ENCODE peak calls at places on chromosomes 5 and 9, in five cellular contexts. T, D, C, A and P are unnamed samples. For H3K9me3, the result is how much of the 10 kb centered on the place peaks cover.

GRCh38 chr9:121743441-121744001 is 92.1 kb downstream of the DAB2IP start:
- DNase-seq in T (peak), D (no peak), C (peak), A (peak), P (no peak)

GRCh38 chr5:73938280-73938937 is 312.4 kb downstream of the ARHGEF28 start:
- DNase-seq in C (no peak), T (no peak), D (no peak), A (no peak), P (no peak)

GRCh38 chr5:104267282-104268015 is 704.9 kb upstream of the NUDT12 start:
- DNase-seq in C (no peak), A (no peak), T (no peak), D (no peak), P (no peak)

GRCh38 chr5:164475339-164475977 is 970.0 kb downstream of the MAT2B start:
- DNase-seq in C (no peak), T (peak), D (no peak), A (no peak), P (no peak)

GRCh38 chr9:123929177-123929869 is 603 bp downstream of the DENND1A start:
- DNase-seq in D (no peak), T (peak), A (peak), C (peak), P (no peak)

GRCh38 chr5:20476016-20476415 is 488.0 kb upstream of the CDH18 start:
- DNase-seq in A (no peak), D (no peak), T (no peak), C (no peak), P (no peak)

GRCh38 chr9:21770877-21771560 is 31.4 kb upstream of the MTAP start:
- DNase-seq in C (no peak), A (no peak), D (no peak), T (peak), P (no peak)

GRCh38 chr5:140324834-140325195 is 21.6 kb downstream of the HBEGF start:
- DNase-seq in D (no peak), C (peak), T (no peak), A (no peak), P (no peak)

DNA sequence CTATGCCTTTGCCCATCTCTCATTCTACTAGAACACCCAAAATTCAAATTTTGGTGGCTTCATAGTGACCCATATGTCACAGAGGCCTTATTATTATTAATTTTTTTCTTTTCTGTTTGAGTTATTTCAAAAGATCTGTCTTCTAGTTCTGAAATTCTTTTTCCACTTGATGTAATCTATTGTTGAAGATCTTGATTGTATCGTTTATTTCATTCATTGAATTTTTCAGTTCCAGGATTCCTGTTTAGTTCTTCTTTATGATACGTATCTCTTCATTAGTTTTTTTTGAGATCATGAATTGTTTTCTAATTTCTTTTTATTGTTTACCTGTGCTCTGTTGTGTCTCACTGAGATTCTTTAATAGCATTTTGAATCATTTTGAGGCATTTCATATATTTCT is 24.6 kb upstream of the APBA1 start:
- DNase-seq in D (no peak), A (no peak), C (no peak), T (no peak), P (no peak)
- H3K9me3 ChIP-seq in D (under half), A (under half), C (under half), T (under half), P (under half)

DNA sequence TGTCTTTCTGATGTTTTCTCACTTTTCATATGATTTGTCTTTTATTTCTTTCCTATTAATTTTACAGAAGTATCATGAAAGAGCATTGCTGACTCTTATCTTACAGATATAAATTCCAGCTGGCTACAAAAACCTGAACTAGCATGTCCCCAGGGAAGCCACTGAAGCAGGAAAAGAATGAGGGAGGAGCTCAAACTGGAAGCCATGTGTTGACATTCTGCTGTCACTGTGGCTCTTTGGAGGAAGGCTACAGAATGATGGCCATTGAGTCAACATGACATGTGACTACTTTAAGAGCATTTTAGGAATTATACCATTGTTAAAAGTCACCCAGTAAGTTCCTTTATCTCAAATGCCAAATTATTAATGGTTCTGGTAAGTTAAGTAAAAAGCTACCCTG is 638.3 kb upstream of the DMAC1 start:
- DNase-seq in T (no peak), C (no peak), D (no peak), A (no peak), P (no peak)
- H3K9me3 ChIP-seq in T (under half), C (under half), D (under half), A (under half), P (under half)

GRCh38 chr9:92850898-92851297 is 26.9 kb downstream of the ZNF484 start:
- DNase-seq in T (no peak), A (no peak), D (no peak), C (no peak), P (no peak)

GRCh38 chr9:92846662-92847145 is 31.1 kb downstream of the ZNF484 start:
- DNase-seq in A (no peak), T (no peak), C (no peak), D (no peak), P (no peak)
- H3K9me3 ChIP-seq in A (half or more), T (half or more), C (half or more), D (half or more), P (under half)

GRCh38 chr5:3060283-3060682 is 308.8 kb upstream of the IRX2 start:
- DNase-seq in C (no peak), D (no peak), T (no peak), A (no peak), P (no peak)

GRCh38 chr5:3058930-3059329 is 307.5 kb upstream of the IRX2 start:
- DNase-seq in A (no peak), T (no peak), D (no peak), C (no peak), P (no peak)

GRCh38 chr5:3056901-3057300 is 305.4 kb upstream of the IRX2 start:
- DNase-seq in C (no peak), T (no peak), D (no peak), A (no peak), P (no peak)

DNA sequence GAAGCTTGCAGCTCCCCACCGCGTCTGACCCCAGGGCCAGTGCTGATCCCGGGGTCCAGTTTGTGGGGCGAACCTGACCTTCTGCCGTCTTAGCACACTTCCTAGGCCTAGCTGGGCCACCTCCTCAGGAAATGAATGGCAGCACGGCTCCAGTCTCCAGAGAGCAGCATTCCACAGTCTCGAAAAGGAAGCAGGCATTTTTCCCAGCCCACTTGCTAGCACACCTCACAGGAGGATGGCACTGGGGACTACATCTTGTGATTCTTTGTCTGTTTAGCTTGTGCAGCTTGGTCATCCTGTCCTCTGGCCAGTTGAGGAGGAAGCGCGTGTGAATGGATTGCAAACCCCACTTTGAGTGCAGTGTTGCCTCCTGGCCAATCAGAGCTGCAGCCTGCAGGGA is 308.0 kb upstream of the IRX2 start:
- DNase-seq in A (no peak), T (no peak), D (no peak), C (no peak), P (no peak)
- H3K9me3 ChIP-seq in A (under half), T (under half), D (under half), C (under half), P (under half)

GRCh38 chr5:9058666-9059065 is 487.2 kb downstream of the SEMA5A start:
- DNase-seq in A (no peak), C (no peak), T (no peak), D (no peak), P (no peak)
- H3K9me3 ChIP-seq in A (under half), C (under half), T (under half), D (under half), P (under half)

DNA sequence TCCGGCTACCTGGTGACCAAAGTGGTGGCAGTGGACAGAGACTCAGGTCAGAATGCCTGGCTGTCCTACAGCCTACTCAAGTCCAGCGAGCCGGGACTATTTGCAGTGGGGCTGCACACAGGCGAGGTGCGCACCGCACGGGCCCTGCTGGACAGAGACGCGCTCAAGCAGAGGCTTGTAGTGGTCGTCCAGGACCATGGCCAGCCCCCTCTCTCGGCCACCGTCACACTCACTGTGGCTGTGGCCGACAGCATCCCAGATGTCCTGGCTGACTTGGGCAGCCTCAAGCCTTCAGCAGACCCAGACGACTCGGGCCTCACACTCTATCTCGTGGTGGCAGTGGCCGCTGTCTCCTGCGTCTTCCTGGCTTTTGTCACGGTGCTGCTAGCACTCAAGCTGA is 2.1 kb downstream of the PCDHGA4 start:
- DNase-seq in A (no peak), T (no peak), C (no peak), D (no peak), P (no peak)
- H3K9me3 ChIP-seq in A (half or more), T (under half), C (half or more), D (under half), P (under half)

GRCh38 chr5:179079165-179079987 is 19.2 kb downstream of the ZNF354C start:
- DNase-seq in T (no peak), D (no peak), C (no peak), A (no peak), P (no peak)
- H3K9me3 ChIP-seq in T (half or more), D (half or more), C (half or more), A (half or more), P (under half)

DNA sequence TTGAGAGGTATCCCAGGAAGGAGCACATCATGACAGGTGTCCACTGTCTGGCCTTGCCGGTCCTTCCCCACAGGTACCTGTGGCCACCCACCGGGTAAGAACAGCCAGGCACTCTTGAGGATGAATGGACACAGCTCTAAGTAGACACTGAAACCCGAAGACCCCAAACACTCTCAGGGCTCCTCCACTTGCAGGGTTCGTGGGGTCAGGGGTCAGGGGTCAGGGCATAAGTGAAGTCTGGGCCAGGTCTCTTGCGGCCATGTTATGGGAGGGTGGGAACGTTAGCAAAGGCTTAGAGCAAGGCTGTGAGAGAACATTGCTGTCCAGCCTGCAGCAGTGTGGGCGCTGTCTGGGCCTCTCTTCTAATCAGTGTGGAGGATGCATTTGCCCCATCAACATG is 40.0 kb downstream of the MAPK9 start:
- DNase-seq in A (no peak), C (no peak), T (no peak), D (no peak), P (no peak)
- H3K9me3 ChIP-seq in A (half or more), C (half or more), T (under half), D (half or more), P (under half)

DNA sequence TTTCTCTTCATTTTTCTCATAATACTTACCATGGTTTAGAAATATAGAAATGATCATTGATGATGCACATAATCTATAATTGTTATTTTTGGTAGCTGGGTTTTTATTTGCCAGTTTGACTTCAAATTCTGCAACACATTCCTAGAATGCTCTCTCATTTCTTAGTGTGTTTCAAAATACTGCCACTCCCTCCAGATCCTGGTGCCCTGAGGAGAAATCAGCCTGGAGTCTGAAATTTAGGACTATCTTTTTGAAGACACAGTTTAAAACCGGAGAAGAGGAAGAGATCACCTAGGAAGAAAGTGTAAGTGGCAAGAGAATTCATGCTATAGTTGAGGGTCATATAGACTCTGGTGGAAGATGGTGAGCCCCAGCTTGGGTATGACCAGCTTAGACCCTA is 57.5 kb downstream of the TAF11L14 start:
- DNase-seq in C (no peak), A (no peak), T (no peak), D (no peak), P (no peak)
- H3K9me3 ChIP-seq in C (under half), A (under half), T (under half), D (under half), P (under half)

DNA sequence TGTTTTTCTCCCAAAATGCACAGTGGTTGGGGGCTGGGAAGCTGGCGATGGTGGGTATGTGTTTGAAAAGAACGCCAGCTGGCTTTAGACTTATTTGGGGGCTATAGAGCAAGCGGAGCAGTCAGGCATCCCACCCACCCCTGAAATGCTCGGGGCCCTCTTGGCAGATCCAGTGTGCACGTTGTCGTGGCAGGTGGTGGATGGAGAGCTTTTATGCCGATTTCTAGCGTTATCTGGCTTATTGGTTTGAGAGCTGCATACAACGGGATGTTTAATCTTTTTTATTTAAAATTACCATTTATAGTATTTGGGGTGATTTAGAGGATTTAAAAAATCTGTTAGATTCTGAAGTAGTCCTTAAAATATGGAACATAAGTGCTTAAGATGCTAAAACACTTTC is 8.1 kb downstream of the BASP1 start:
- DNase-seq in D (no peak), A (no peak), C (no peak), T (no peak), P (no peak)
- H3K9me3 ChIP-seq in D (under half), A (under half), C (under half), T (under half), P (under half)